ENCODE peak calls at places on chromosomes 4 and X, in five cellular contexts. F, I, O, J and D are unnamed samples.

GRCh38 chrX:39814391-39814790 is 283.4 kb downstream of the BCOR start:
- DNase-seq in F (no peak), I (peak; percentile 33), O (no peak), J (no peak), D (no peak)

GRCh38 chr4:165328708-165329107 is 1.2 kb downstream of the MSMO1 start:
- DNase-seq in F (no peak), I (no peak), O (no peak), J (no peak), D (no peak)

GRCh38 chr4:184854673-184855072 is 28.9 kb upstream of the ACSL1 start:
- DNase-seq in F (no peak), I (no peak), O (no peak), J (no peak), D (peak; percentile 88)

GRCh38 chr4:151553874-151554273 is 144.9 kb downstream of the FHIP1A start:
- DNase-seq in F (no peak), I (peak; percentile 62), O (no peak), J (no peak), D (no peak)

GRCh38 chr4:76905521-76905920 is 7.6 kb upstream of the SOWAHB start:
- DNase-seq in F (no peak), I (no peak), O (no peak), J (no peak), D (no peak)

GRCh38 chrX:119518371-119518770 is 46.8 kb downstream of the STEEP1 start:
- DNase-seq in F (no peak), I (no peak), O (no peak), J (no peak), D (no peak)

GRCh38 chr4:69649207-69649606 is 3.8 kb downstream of the UGT2A1 start:
- DNase-seq in F (no peak), I (no peak), O (no peak), J (no peak), D (no peak)

GRCh38 chr4:52861879-52862604 is at the start of gene RASL11B:
- DNase-seq in F (peak; percentile 76), I (peak; percentile 89), O (peak; percentile 87), J (peak; percentile 75), D (peak; percentile 67)

GRCh38 chr4:156609421-156609820 is 362.2 kb downstream of the PDGFC start:
- DNase-seq in F (no peak), I (no peak), O (no peak), J (no peak), D (no peak)

GRCh38 chrX:7941390-7942042 is 14.3 kb upstream of the PNPLA4 start:
- DNase-seq in F (no peak), I (no peak), O (no peak), J (no peak), D (no peak)

GRCh38 chr4:182022899-182023298 is 220.3 kb upstream of the TENM3 start:
- DNase-seq in F (no peak), I (no peak), O (no peak), J (no peak), D (no peak)

GRCh38 chr4:154743683-154744340 is at the start of gene LRAT:
- DNase-seq in F (no peak), I (peak; percentile 86), O (peak; percentile 73), J (peak; percentile 71), D (no peak)
- TF ChIP-seq CTCF in F (no peak), I (no peak), O (no peak), J (no peak), D (no peak)

GRCh38 chr4:24979554-24979953 is 51.2 kb downstream of the LGI2 start:
- DNase-seq in F (peak; percentile 73), I (no peak), O (peak; percentile 70), J (peak; percentile 49), D (peak; percentile 59)

GRCh38 chr4:24988776-24989175 is 42.0 kb downstream of the LGI2 start:
- DNase-seq in F (no peak), I (no peak), O (no peak), J (no peak), D (no peak)

GRCh38 chr4:24980064-24980690 is 50.6 kb downstream of the LGI2 start:
- DNase-seq in F (peak; percentile 76), I (no peak), O (peak; percentile 83), J (peak; percentile 65), D (peak; percentile 66)

GRCh38 chr4:24989327-24989726 is 41.4 kb downstream of the LGI2 start:
- DNase-seq in F (no peak), I (no peak), O (no peak), J (no peak), D (no peak)

GRCh38 chr4:24984602-24985532 is 45.9 kb downstream of the LGI2 start:
- DNase-seq in F (no peak), I (no peak), O (no peak), J (no peak), D (no peak)
- TF ChIP-seq CTCF in F (no peak), I (no peak), O (no peak), J (no peak), D (no peak)

DNA sequence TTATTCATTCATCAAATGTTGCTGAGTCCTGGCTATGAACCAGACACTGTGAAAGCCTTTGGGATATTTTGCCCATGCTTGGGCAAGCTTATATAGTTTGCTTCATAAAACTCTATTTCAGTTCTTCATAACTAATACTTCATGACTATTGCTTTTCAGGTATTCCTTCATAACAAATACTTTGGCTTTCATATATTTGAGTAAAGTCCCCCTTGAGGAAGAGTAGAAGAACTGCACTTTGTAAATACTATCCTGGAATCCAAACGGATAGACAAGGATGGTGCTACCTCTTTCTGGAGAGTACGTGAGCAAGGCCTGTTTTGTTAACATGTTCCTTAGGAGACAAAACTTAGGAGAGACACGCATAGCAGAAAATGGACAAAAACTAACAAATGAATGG is 1.7 kb upstream of the AFP start:
- DNase-seq in F (no peak), I (no peak), O (no peak), J (no peak), D (no peak)
- TF ChIP-seq CTCF in F (no peak), I (no peak), O (peak; percentile 11), J (no peak), D (peak; percentile 65)

DNA sequence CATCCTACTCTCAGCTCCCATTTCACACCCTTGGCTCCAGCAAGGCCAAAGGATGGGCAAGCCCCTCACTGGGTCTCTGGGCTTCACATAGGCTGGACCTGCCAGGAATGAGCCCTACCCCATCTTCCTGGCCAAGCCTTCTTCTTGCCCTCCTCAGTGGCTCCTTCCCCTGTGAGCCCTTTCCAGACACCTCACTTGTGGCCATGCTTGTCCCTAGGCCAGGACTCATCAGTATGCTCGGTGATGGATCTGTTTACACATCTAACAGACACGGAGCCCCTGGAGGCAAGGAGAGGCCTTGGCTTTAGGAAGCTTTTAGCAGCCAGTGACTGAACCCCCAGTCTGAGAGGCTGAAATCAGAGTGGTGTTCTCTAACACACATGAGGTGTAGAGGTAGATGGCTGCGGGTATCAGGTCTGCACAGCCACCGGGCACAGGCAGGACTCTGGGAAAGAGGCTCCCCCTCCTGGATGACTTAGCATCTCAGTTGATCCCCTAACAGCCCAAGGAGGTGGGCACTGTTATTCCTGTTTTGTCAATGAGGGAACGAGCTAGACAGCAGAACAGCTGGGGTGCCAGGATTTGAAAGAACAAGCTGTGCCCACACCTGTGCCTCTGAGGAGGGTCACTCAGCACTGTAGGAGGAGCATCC is 44.8 kb downstream of the PPP2R2C start:
- DNase-seq in F (no peak), I (no peak), O (no peak), J (no peak), D (no peak)
- TF ChIP-seq CTCF in F (no peak), I (no peak), O (no peak), J (no peak), D (no peak)

GRCh38 chr4:82275431-82276423 is 98.1 kb downstream of the HNRNPD start:
- DNase-seq in F (no peak), I (no peak), O (no peak), J (no peak), D (no peak)
- TF ChIP-seq CTCF in F (no peak), I (no peak), O (no peak), J (no peak), D (no peak)

GRCh38 chrX:71099736-71100135 is 4.1 kb downstream of the FOXO4 start:
- DNase-seq in F (no peak), I (no peak), O (no peak), J (no peak), D (no peak)

GRCh38 chrX:71096702-71097032 is 1.0 kb downstream of the FOXO4 start:
- DNase-seq in F (no peak), I (no peak), O (no peak), J (no peak), D (no peak)

GRCh38 chrX:71098951-71099506 is 3.4 kb downstream of the FOXO4 start:
- DNase-seq in F (no peak), I (no peak), O (no peak), J (no peak), D (no peak)

GRCh38 chrX:71095971-71096701 is 485 bp downstream of the FOXO4 start:
- DNase-seq in F (no peak), I (peak; percentile 43), O (no peak), J (peak; percentile 51), D (no peak)

GRCh38 chrX:71098302-71098701 is 2.7 kb downstream of the FOXO4 start:
- DNase-seq in F (peak; percentile 69), I (peak; percentile 57), O (peak; percentile 77), J (peak; percentile 44), D (peak; percentile 67)
- TF ChIP-seq CTCF in F (peak; percentile 33), I (no peak), O (peak; percentile 42), J (peak; percentile 51), D (peak; percentile 58)